ENCODE peak calls at places on chromosomes 4 and X, in five cellular contexts. One of them, this sample, is unnamed.

GRCh38 chrX:16695079-16695676 is 17.3 kb downstream of the CTPS2 start:
- DNase-seq in ACHN: peak; percentile 40
- DNase-seq in immature natural killer cell: peak; percentile 54
- DNase-seq in memory B cell: peak; percentile 67
- DNase-seq in choroid plexus epithelial cell: peak; percentile 65
- DNase-seq in this sample: peak; percentile 30

GRCh38 chrX:74450803-74451449 is 29.6 kb downstream of the SLC16A2 start:
- DNase-seq in memory B cell: no peak
- DNase-seq in immature natural killer cell: no peak
- DNase-seq in ACHN: no peak
- DNase-seq in choroid plexus epithelial cell: peak; percentile 93
- DNase-seq in this sample: peak; percentile 25

GRCh38 chr4:76554630-76555029 is 119.6 kb downstream of the SHROOM3 start:
- DNase-seq in memory B cell: no peak
- DNase-seq in choroid plexus epithelial cell: no peak
- DNase-seq in immature natural killer cell: no peak
- DNase-seq in ACHN: no peak
- DNase-seq in this sample: no peak

GRCh38 chr4:158823461-158823873 is 54.6 kb downstream of the FNIP2 start:
- DNase-seq in choroid plexus epithelial cell: peak; percentile 42
- DNase-seq in immature natural killer cell: no peak
- DNase-seq in ACHN: no peak
- DNase-seq in memory B cell: no peak
- DNase-seq in this sample: no peak

GRCh38 chrX:154373340-154374306 is 811 bp downstream of the FLNA start:
- DNase-seq in memory B cell: no peak
- DNase-seq in ACHN: peak; percentile 74
- DNase-seq in immature natural killer cell: no peak
- DNase-seq in choroid plexus epithelial cell: peak; percentile 61
- DNase-seq in this sample: peak; percentile 75

GRCh38 chrX:30504309-30504708 is 73.3 kb downstream of the TASL start:
- DNase-seq in choroid plexus epithelial cell: peak; percentile 57
- DNase-seq in ACHN: peak; percentile 22
- DNase-seq in immature natural killer cell: peak; percentile 1
- DNase-seq in memory B cell: no peak
- DNase-seq in this sample: no peak

GRCh38 chr4:170497105-170497504 is 407.3 kb upstream of the AADAT start:
- DNase-seq in ACHN: peak; percentile 22
- DNase-seq in immature natural killer cell: no peak
- DNase-seq in memory B cell: no peak
- DNase-seq in choroid plexus epithelial cell: peak; percentile 2
- DNase-seq in this sample: no peak

GRCh38 chrX:45824471-45824870 is 623.8 kb upstream of the DIPK2B start:
- DNase-seq in memory B cell: no peak
- DNase-seq in ACHN: peak; percentile 87
- DNase-seq in choroid plexus epithelial cell: peak; percentile 92
- DNase-seq in immature natural killer cell: no peak
- DNase-seq in this sample: no peak

GRCh38 chrX:39012561-39013209 is 211.4 kb downstream of the MID1IP1 start:
- DNase-seq in immature natural killer cell: no peak
- DNase-seq in memory B cell: no peak
- DNase-seq in ACHN: no peak
- DNase-seq in choroid plexus epithelial cell: peak; percentile 1
- DNase-seq in this sample: no peak

This sample was measured in foreskin melanocyte.